ENCODE peak calls at places on chromosomes 3 and 15, in five cellular contexts. I is AG08395, F is neuronal stem cell, Z is retinal pigment epithelial cell, J is AG10803. N is an unnamed sample.

GRCh38 chr15:77096131-77096530 is 25.2 kb upstream of the TSPAN3 start:
- DNase-seq in I (no peak), J (no peak), F (no peak), Z (no peak), N (no peak)

GRCh38 chr3:141360888-141361598 is 7.3 kb upstream of the ZBTB38 start:
- DNase-seq in J (peak), Z (no peak), I (peak), F (peak), N (no peak)

GRCh38 chr3:124810970-124811369 is 76.2 kb downstream of the ITGB5 start:
- DNase-seq in F (no peak), I (no peak), Z (no peak), J (no peak), N (no peak)

GRCh38 chr15:92636950-92637481 is 18.6 kb downstream of the FAM174B start:
- DNase-seq in J (no peak), Z (no peak), I (no peak), F (no peak), N (peak)

GRCh38 chr15:62109457-62109856 is 42.7 kb downstream of the C2CD4A start:
- DNase-seq in F (no peak), J (no peak), I (no peak), Z (no peak), N (no peak)

GRCh38 chr15:31871159-31871886 is 159.0 kb upstream of the CHRNA7 start:
- DNase-seq in I (no peak), F (no peak), Z (no peak), J (no peak), N (no peak)

GRCh38 chr3:181899702-181900101 is 188.0 kb downstream of the SOX2 start:
- DNase-seq in F (no peak), Z (no peak), J (no peak), I (no peak), N (no peak)

GRCh38 chr3:170897978-170898377 is 10.5 kb downstream of the EIF5A2 start:
- DNase-seq in I (no peak), F (no peak), Z (no peak), J (no peak), N (no peak)

GRCh38 chr3:23115171-23115877 is 87.8 kb upstream of the UBE2E2 start:
- DNase-seq in I (no peak), F (no peak), J (no peak), Z (no peak), N (no peak)

GRCh38 chr3:71102111-71103039 is 481.2 kb downstream of the FOXP1 start:
- DNase-seq in F (no peak), Z (peak), J (peak), I (peak), N (no peak)

GRCh38 chr3:166029507-166029906 is 192.3 kb upstream of the BCHE start:
- DNase-seq in J (no peak), I (no peak), Z (no peak), F (no peak), N (no peak)

GRCh38 chr3:153440311-153440710 is 278.3 kb downstream of the RAP2B start:
- DNase-seq in I (no peak), Z (no peak), J (no peak), F (no peak), N (no peak)

GRCh38 chr15:50676799-50677483 is 9.7 kb downstream of the TRPM7 start:
- DNase-seq in I (peak), Z (no peak), J (peak), F (no peak), N (no peak)

GRCh38 chr3:46477145-46477544 is 12.4 kb upstream of the LTF start:
- DNase-seq in J (no peak), F (no peak), Z (no peak), I (no peak), N (no peak)

GRCh38 chr3:127712461-127712860 is 39.7 kb downstream of the ABTB1 start:
- DNase-seq in I (no peak), J (no peak), F (no peak), Z (no peak), N (peak)

GRCh38 chr3:129553171-129553570 is 10.2 kb downstream of the H1-8 start:
- DNase-seq in F (no peak), I (no peak), J (no peak), Z (no peak), N (no peak)

GRCh38 chr3:59244343-59244742 is 194.5 kb upstream of the CFAP20DC start:
- DNase-seq in Z (no peak), J (no peak), I (no peak), F (no peak), N (no peak)